ENCODE peak calls at places on chromosome 4, in eight cellular contexts. K, R, X, C, T, J, F and D are unnamed samples.

GRCh38 chr4:100098011-100098545 is 92.2 kb downstream of the DDIT4L start:
- DNase-seq in F (no peak), C (no peak), R (no peak), T (no peak), X (no peak), K (no peak), J (no peak), D (no peak)

GRCh38 chr4:94575652-94576051 is 123.9 kb downstream of the PDLIM5 start:
- DNase-seq in C (no peak), X (no peak), R (no peak), T (no peak), J (no peak), F (no peak), K (peak), D (no peak)

GRCh38 chr4:24248674-24249644 is 335.4 kb downstream of the DHX15 start:
- DNase-seq in K (no peak), F (peak), X (no peak), R (no peak), J (no peak), T (no peak), C (no peak), D (no peak)

GRCh38 chr4:158788608-158789007 is 19.8 kb downstream of the FNIP2 start:
- DNase-seq in F (no peak), C (no peak), K (no peak), X (peak), R (peak), T (no peak), J (no peak), D (no peak)

GRCh38 chr4:159229164-159229563 is 126.3 kb downstream of the RAPGEF2 start:
- DNase-seq in X (peak), T (peak), R (peak), F (no peak), C (no peak), J (peak), K (no peak), D (peak)

GRCh38 chr4:139922625-139923024 is 231.4 kb downstream of the MAML3 start:
- DNase-seq in K (no peak), R (peak), C (no peak), X (peak), F (no peak), J (no peak), T (no peak), D (no peak)

GRCh38 chr4:22997358-22998224 is 304.9 kb downstream of the GBA3 start:
- DNase-seq in T (no peak), K (no peak), X (no peak), R (no peak), F (no peak), C (no peak), J (no peak), D (no peak)

GRCh38 chr4:139177049-139177887 is at the start of gene ELF2:
- DNase-seq in R (peak), J (peak), F (peak), T (peak), X (peak), C (peak), K (peak), D (peak)

GRCh38 chr4:150746156-150746555 is 164.2 kb downstream of the MAB21L2 start:
- DNase-seq in T (no peak), J (no peak), X (no peak), K (no peak), F (no peak), C (no peak), R (no peak), D (no peak)

GRCh38 chr4:127240721-127241120 is 392.0 kb upstream of the INTU start:
- DNase-seq in R (peak), T (no peak), X (peak), K (no peak), J (no peak), F (no peak), C (no peak), D (no peak)

GRCh38 chr4:4267981-4268380 is 20.0 kb upstream of the TMEM128 start:
- DNase-seq in C (no peak), R (no peak), X (no peak), K (no peak), J (no peak), F (no peak), T (no peak), D (no peak)